ENCODE peak calls at places on chromosome 1, in four cellular contexts. One of them, this sample, is unnamed.
A peak's percentile ranks its signal among the peaks of the same experiment; 100 is the strongest.

GRCh38 chr1:208100906-208101305 is 143.3 kb downstream of the PLXNA2 start:
- DNase-seq in CD8-positive, alpha-beta T cell: no peak
- DNase-seq in sigmoid colon: no peak
- DNase-seq in brain microvascular endothelial cell: peak; percentile 63
- DNase-seq in this sample: no peak

GRCh38 chr1:46202975-46203737 is at the start of gene LURAP1:
- DNase-seq in CD8-positive, alpha-beta T cell: peak; percentile 19
- DNase-seq in sigmoid colon: peak; percentile 82
- DNase-seq in brain microvascular endothelial cell: peak; percentile 34
- DNase-seq in this sample: peak; percentile 60

GRCh38 chr1:207910678-207911354 is at the start of gene CD34:
- DNase-seq in CD8-positive, alpha-beta T cell: no peak
- DNase-seq in sigmoid colon: peak; percentile 88
- DNase-seq in brain microvascular endothelial cell: no peak
- DNase-seq in this sample: no peak

GRCh38 chr1:96220644-96221043 is 500.9 kb upstream of the PTBP2 start:
- DNase-seq in CD8-positive, alpha-beta T cell: no peak
- DNase-seq in sigmoid colon: no peak
- DNase-seq in brain microvascular endothelial cell: no peak
- DNase-seq in this sample: no peak

GRCh38 chr1:178011101-178011828 is 41.4 kb upstream of the SEC16B start:
- DNase-seq in CD8-positive, alpha-beta T cell: no peak
- DNase-seq in sigmoid colon: no peak
- DNase-seq in brain microvascular endothelial cell: peak; percentile 69
- DNase-seq in this sample: no peak

GRCh38 chr1:24920155-24920925 is 9.7 kb downstream of the RUNX3 start:
- DNase-seq in CD8-positive, alpha-beta T cell: no peak
- DNase-seq in sigmoid colon: peak; percentile 84
- DNase-seq in brain microvascular endothelial cell: peak; percentile 73
- DNase-seq in this sample: no peak

GRCh38 chr1:106325600-106325999 is 730.9 kb upstream of the PRMT6 start:
- DNase-seq in CD8-positive, alpha-beta T cell: no peak
- DNase-seq in sigmoid colon: no peak
- DNase-seq in brain microvascular endothelial cell: no peak
- DNase-seq in this sample: no peak

GRCh38 chr1:179831852-179832699 is 45.5 kb downstream of the TOR1AIP2 start:
- DNase-seq in CD8-positive, alpha-beta T cell: no peak
- DNase-seq in sigmoid colon: no peak
- DNase-seq in brain microvascular endothelial cell: no peak
- DNase-seq in this sample: no peak

GRCh38 chr1:54846716-54847284 is 40.2 kb downstream of the DHCR24 start:
- DNase-seq in CD8-positive, alpha-beta T cell: no peak
- DNase-seq in sigmoid colon: no peak
- DNase-seq in brain microvascular endothelial cell: no peak
- DNase-seq in this sample: no peak

GRCh38 chr1:115092214-115092613 is 2.9 kb upstream of the TSPAN2 start:
- DNase-seq in CD8-positive, alpha-beta T cell: no peak
- DNase-seq in sigmoid colon: no peak
- DNase-seq in brain microvascular endothelial cell: no peak
- DNase-seq in this sample: no peak

GRCh38 chr1:182173791-182174190 is 112.3 kb upstream of the ZNF648 start:
- DNase-seq in CD8-positive, alpha-beta T cell: no peak
- DNase-seq in sigmoid colon: no peak
- DNase-seq in brain microvascular endothelial cell: no peak
- DNase-seq in this sample: no peak

GRCh38 chr1:184160236-184160635 is 108.7 kb downstream of the TSEN15 start:
- DNase-seq in CD8-positive, alpha-beta T cell: no peak
- DNase-seq in sigmoid colon: no peak
- DNase-seq in brain microvascular endothelial cell: peak; percentile 75
- DNase-seq in this sample: no peak

GRCh38 chr1:162004441-162004950 is 19.2 kb downstream of the OLFML2B start:
- DNase-seq in CD8-positive, alpha-beta T cell: no peak
- DNase-seq in sigmoid colon: no peak
- DNase-seq in brain microvascular endothelial cell: no peak
- DNase-seq in this sample: no peak

GRCh38 chr1:182175340-182176068 is 114.0 kb upstream of the ZNF648 start:
- DNase-seq in CD8-positive, alpha-beta T cell: no peak
- DNase-seq in sigmoid colon: no peak
- DNase-seq in brain microvascular endothelial cell: no peak
- DNase-seq in this sample: no peak

GRCh38 chr1:17438977-17439249 is 564 bp downstream of the RCC2 start:
- DNase-seq in CD8-positive, alpha-beta T cell: no peak
- DNase-seq in sigmoid colon: no peak
- DNase-seq in brain microvascular endothelial cell: no peak
- DNase-seq in this sample: no peak

GRCh38 chr1:210099921-210100320 is 132.7 kb upstream of the SERTAD4 start:
- DNase-seq in CD8-positive, alpha-beta T cell: no peak
- DNase-seq in sigmoid colon: no peak
- DNase-seq in brain microvascular endothelial cell: no peak
- DNase-seq in this sample: no peak

GRCh38 chr1:170134126-170134525 is 11.6 kb upstream of the NTMT2 start:
- DNase-seq in CD8-positive, alpha-beta T cell: no peak
- DNase-seq in sigmoid colon: no peak
- DNase-seq in brain microvascular endothelial cell: no peak
- DNase-seq in this sample: no peak

GRCh38 chr1:240611619-240612490 is at the start of gene GREM2:
- DNase-seq in CD8-positive, alpha-beta T cell: peak; percentile 11
- DNase-seq in sigmoid colon: peak; percentile 83
- DNase-seq in brain microvascular endothelial cell: peak; percentile 84
- DNase-seq in this sample: peak; percentile 4
- H3K27ac ChIP-seq in CD8-positive, alpha-beta T cell: no peak within 1 kb of the TSS
- H3K27ac ChIP-seq in sigmoid colon: peak within 1 kb of the TSS; percentile 77
- H3K27ac ChIP-seq in brain microvascular endothelial cell: no peak within 1 kb of the TSS
- H3K27ac ChIP-seq in this sample: no peak within 1 kb of the TSS

GRCh38 chr1:12481928-12482327 is 136.1 kb downstream of the DHRS3 start:
- DNase-seq in CD8-positive, alpha-beta T cell: no peak
- DNase-seq in sigmoid colon: no peak
- DNase-seq in brain microvascular endothelial cell: no peak
- DNase-seq in this sample: no peak

GRCh38 chr1:12482999-12483398 is 135.0 kb downstream of the DHRS3 start:
- DNase-seq in CD8-positive, alpha-beta T cell: no peak
- DNase-seq in sigmoid colon: no peak
- DNase-seq in brain microvascular endothelial cell: no peak
- DNase-seq in this sample: no peak

GRCh38 chr1:12480031-12480430 is 138.0 kb downstream of the DHRS3 start:
- DNase-seq in CD8-positive, alpha-beta T cell: no peak
- DNase-seq in sigmoid colon: no peak
- DNase-seq in brain microvascular endothelial cell: no peak
- DNase-seq in this sample: no peak

GRCh38 chr1:12479311-12479710 is 138.7 kb downstream of the DHRS3 start:
- DNase-seq in CD8-positive, alpha-beta T cell: no peak
- DNase-seq in sigmoid colon: no peak
- DNase-seq in brain microvascular endothelial cell: no peak
- DNase-seq in this sample: no peak

DNA sequence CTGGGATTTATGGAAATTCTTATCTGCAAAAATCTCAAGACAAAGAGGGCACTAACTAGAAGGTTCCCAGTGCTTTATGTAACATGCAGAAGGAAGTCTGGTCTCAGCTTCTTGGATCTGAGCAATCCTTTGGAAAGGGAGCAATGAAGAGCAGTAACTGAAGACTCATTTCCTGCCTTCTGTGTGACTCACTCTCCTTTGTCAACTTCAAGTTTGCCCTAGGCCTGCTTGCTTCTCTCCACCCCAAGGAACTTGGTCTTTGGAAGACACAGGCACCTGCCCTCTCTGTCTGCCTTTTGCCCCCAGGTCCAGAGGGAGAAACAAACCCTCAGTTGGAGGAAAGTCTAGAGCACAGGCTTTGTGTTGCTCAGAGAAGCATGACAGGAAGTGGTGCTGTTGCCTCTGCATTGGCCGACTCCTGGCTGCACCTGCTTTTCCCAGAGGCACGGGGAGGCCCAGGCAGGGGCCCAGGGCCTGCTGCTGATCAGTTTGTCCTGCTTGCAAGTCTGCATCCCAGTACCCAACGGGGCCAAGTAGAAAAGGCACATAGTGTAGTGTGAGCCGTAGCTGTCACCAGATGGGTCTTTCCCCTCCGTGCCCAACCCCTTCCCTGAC is 137.2 kb downstream of the DHRS3 start:
- DNase-seq in CD8-positive, alpha-beta T cell: no peak
- DNase-seq in sigmoid colon: no peak
- DNase-seq in brain microvascular endothelial cell: peak; percentile 89
- DNase-seq in this sample: no peak
- H3K27ac ChIP-seq in CD8-positive, alpha-beta T cell: no peak overlapping the region
- H3K27ac ChIP-seq in sigmoid colon: peak overlapping the region; percentile 83
- H3K27ac ChIP-seq in brain microvascular endothelial cell: peak overlapping the region; percentile 99
- H3K27ac ChIP-seq in this sample: no peak overlapping the region

GRCh38 chr1:64901663-64902062 is 64.7 kb downstream of the JAK1 start:
- DNase-seq in CD8-positive, alpha-beta T cell: no peak
- DNase-seq in sigmoid colon: no peak
- DNase-seq in brain microvascular endothelial cell: no peak
- DNase-seq in this sample: no peak
- H3K27ac ChIP-seq in CD8-positive, alpha-beta T cell: no peak overlapping the region
- H3K27ac ChIP-seq in sigmoid colon: no peak overlapping the region
- H3K27ac ChIP-seq in brain microvascular endothelial cell: no peak overlapping the region
- H3K27ac ChIP-seq in this sample: no peak overlapping the region

DNA sequence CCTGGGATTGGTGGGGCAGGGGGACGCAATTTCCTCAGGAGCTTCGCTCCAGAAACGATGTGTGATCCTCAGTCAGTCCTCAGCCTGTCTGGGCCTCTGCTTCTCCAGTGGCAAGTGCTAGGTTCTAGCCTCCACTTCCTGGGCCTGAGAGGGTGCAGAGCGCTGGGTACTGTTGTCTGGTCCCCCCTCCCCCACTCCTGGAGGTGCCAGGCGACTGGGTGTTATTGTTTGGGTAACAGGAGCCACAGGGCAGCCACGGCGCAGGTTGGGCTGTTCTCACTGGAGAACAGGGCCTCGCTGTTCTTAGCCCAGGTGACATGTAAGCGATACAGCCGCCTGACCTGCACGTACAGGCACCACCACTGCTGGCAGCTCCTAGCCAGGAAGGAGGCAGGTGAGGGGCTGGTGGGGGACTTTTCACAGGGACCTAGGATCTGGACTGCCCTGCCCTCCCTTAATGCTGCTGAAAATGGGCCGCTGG is 2.1 kb downstream of the RPS6KA1 start:
- DNase-seq in CD8-positive, alpha-beta T cell: no peak
- DNase-seq in sigmoid colon: no peak
- DNase-seq in brain microvascular endothelial cell: no peak
- DNase-seq in this sample: no peak
- H3K27ac ChIP-seq in CD8-positive, alpha-beta T cell: no peak overlapping the region
- H3K27ac ChIP-seq in sigmoid colon: no peak overlapping the region
- H3K27ac ChIP-seq in brain microvascular endothelial cell: no peak overlapping the region
- H3K27ac ChIP-seq in this sample: peak overlapping the region; percentile 77

GRCh38 chr1:168454211-168454815 is 89.5 kb downstream of the XCL2 start:
- DNase-seq in CD8-positive, alpha-beta T cell: no peak
- DNase-seq in sigmoid colon: no peak
- DNase-seq in brain microvascular endothelial cell: no peak
- DNase-seq in this sample: no peak
- H3K27ac ChIP-seq in CD8-positive, alpha-beta T cell: no peak overlapping the region
- H3K27ac ChIP-seq in sigmoid colon: peak overlapping the region; percentile 45
- H3K27ac ChIP-seq in brain microvascular endothelial cell: no peak overlapping the region
- H3K27ac ChIP-seq in this sample: no peak overlapping the region